ENCODE peak calls at places on chromosomes 7 and 10, in four cellular contexts. B is hepatocyte, O is endothelial cell of umbilical vein, D is GM23338. Q is an unnamed sample. For H4K20me1, the result is how much of the 10 kb centered on the place peaks cover.

GRCh38 chr10:102627446-102628293 is 16.6 kb upstream of the TRIM8 start:
- DNase-seq in D (peak), B (peak), O (peak), Q (peak)

GRCh38 chr7:39238209-39238869 is 260.6 kb downstream of the POU6F2 start:
- DNase-seq in D (no peak), O (no peak), B (no peak), Q (no peak)

GRCh38 chr10:73225518-73225917 is 21.5 kb downstream of the DNAJC9 start:
- DNase-seq in B (no peak), O (no peak), D (no peak), Q (peak)

GRCh38 chr10:30493609-30494530 is 59.9 kb downstream of the MAP3K8 start:
- DNase-seq in B (no peak), O (no peak), D (no peak), Q (peak)

GRCh38 chr10:90925078-90926029 is 4.5 kb upstream of the ANKRD1 start:
- DNase-seq in D (peak), O (no peak), B (no peak), Q (no peak)

GRCh38 chr7:69879989-69880388 is 281.7 kb downstream of the AUTS2 start:
- DNase-seq in D (no peak), O (no peak), B (no peak), Q (no peak)

GRCh38 chr10:33249137-33249536 is 85.3 kb downstream of the NRP1 start:
- DNase-seq in D (no peak), B (no peak), O (no peak), Q (no peak)

GRCh38 chr10:12264204-12264908 is 68.4 kb downstream of the CDC123 start:
- DNase-seq in B (peak), D (peak), O (peak), Q (peak)

GRCh38 chr7:64655811-64656210 is 10.1 kb upstream of the ZNF107 start:
- DNase-seq in O (no peak), B (no peak), D (no peak), Q (no peak)

GRCh38 chr7:82241371-82241770 is 202.2 kb downstream of the CACNA2D1 start:
- DNase-seq in B (no peak), D (no peak), O (no peak), Q (no peak)

GRCh38 chr10:100998183-100998990 is 1.2 kb upstream of the LZTS2 start:
- DNase-seq in O (peak), B (peak), D (peak), Q (peak)

GRCh38 chr10:60878224-60878623 is 65.8 kb downstream of the RHOBTB1 start:
- DNase-seq in B (no peak), D (no peak), O (no peak), Q (peak)

GRCh38 chr7:148916186-148916585 is 32.1 kb upstream of the EZH2 start:
- DNase-seq in O (no peak), B (no peak), D (no peak), Q (no peak)

GRCh38 chr7:151899513-151900360 is 22.8 kb upstream of the PRKAG2 start:
- DNase-seq in B (peak), D (no peak), O (no peak), Q (no peak)

GRCh38 chr7:26664735-26665420 is 199.5 kb downstream of the SKAP2 start:
- DNase-seq in D (no peak), B (peak), O (peak), Q (peak)

GRCh38 chr10:70191906-70192305 is 21.6 kb upstream of the SAR1A start:
- DNase-seq in O (no peak), B (no peak), D (no peak), Q (peak)

GRCh38 chr7:68121655-68122054 is 1125.0 kb downstream of the TYW1 start:
- DNase-seq in O (no peak), D (no peak), B (no peak), Q (no peak)

GRCh38 chr7:100367251-100367620 is 6.1 kb upstream of the PILRA start:
- DNase-seq in D (no peak), B (no peak), O (no peak), Q (no peak)

GRCh38 chr10:120685136-120685535 is 166.0 kb upstream of the WDR11 start:
- DNase-seq in D (no peak), B (no peak), O (no peak), Q (no peak)

GRCh38 chr10:11598749-11599396 is 12.6 kb downstream of the USP6NL start:
- DNase-seq in O (no peak), B (no peak), D (no peak), Q (no peak)

GRCh38 chr10:102554531-102554930 is 50.8 kb downstream of the SUFU start:
- DNase-seq in O (no peak), D (no peak), B (no peak), Q (no peak)

GRCh38 chr10:123331438-123331837 is 177.2 kb downstream of the BUB3 start:
- DNase-seq in D (no peak), B (peak), O (no peak), Q (peak)

GRCh38 chr10:114520453-114520852 is 116.2 kb upstream of the AFAP1L2 start:
- DNase-seq in B (peak), O (peak), D (no peak), Q (peak)

GRCh38 chr7:30977896-30978564 is 14.3 kb downstream of the GHRHR start:
- DNase-seq in B (peak), D (peak), O (peak), Q (peak)

GRCh38 chr7:112665709-112666108 is 124.5 kb downstream of the TMEM168 start:
- DNase-seq in D (peak), O (no peak), B (peak), Q (no peak)

GRCh38 chr7:111532625-111533024 is 29.7 kb downstream of the IMMP2L start:
- DNase-seq in D (no peak), O (no peak), B (no peak), Q (no peak)

GRCh38 chr7:28069788-28070187 is 110.8 kb downstream of the JAZF1 start:
- DNase-seq in D (no peak), O (no peak), B (peak), Q (no peak)

GRCh38 chr10:91210435-91210834 is 10.0 kb upstream of the PCGF5 start:
- DNase-seq in O (no peak), B (peak), D (no peak), Q (no peak)

GRCh38 chr10:59839576-59839975 is 66.8 kb downstream of the CCDC6 start:
- DNase-seq in B (no peak), D (no peak), O (no peak), Q (peak)

GRCh38 chr7:35680403-35681013 is 14.4 kb downstream of the HERPUD2 start:
- DNase-seq in O (no peak), B (no peak), D (no peak), Q (no peak)

GRCh38 chr10:22832198-22832597 is 95.7 kb upstream of the ARMC3 start:
- DNase-seq in B (no peak), O (no peak), D (no peak), Q (no peak)

GRCh38 chr10:71845410-71846406 is 5.3 kb downstream of the PSAP start:
- DNase-seq in D (no peak), B (no peak), O (no peak), Q (no peak)

GRCh38 chr7:155580367-155580766 is 34.0 kb upstream of the CNPY1 start:
- DNase-seq in B (no peak), O (no peak), D (no peak), Q (no peak)

GRCh38 chr7:132516042-132516840 is 60.0 kb downstream of the PLXNA4 start:
- DNase-seq in D (no peak), B (peak), O (peak), Q (peak)

GRCh38 chr10:88045116-88045515 is 181.7 kb downstream of the PTEN start:
- DNase-seq in D (no peak), B (no peak), O (no peak), Q (no peak)
- H3K27ac ChIP-seq in D (no peak), B (no peak), O (no peak), Q (no peak)

DNA sequence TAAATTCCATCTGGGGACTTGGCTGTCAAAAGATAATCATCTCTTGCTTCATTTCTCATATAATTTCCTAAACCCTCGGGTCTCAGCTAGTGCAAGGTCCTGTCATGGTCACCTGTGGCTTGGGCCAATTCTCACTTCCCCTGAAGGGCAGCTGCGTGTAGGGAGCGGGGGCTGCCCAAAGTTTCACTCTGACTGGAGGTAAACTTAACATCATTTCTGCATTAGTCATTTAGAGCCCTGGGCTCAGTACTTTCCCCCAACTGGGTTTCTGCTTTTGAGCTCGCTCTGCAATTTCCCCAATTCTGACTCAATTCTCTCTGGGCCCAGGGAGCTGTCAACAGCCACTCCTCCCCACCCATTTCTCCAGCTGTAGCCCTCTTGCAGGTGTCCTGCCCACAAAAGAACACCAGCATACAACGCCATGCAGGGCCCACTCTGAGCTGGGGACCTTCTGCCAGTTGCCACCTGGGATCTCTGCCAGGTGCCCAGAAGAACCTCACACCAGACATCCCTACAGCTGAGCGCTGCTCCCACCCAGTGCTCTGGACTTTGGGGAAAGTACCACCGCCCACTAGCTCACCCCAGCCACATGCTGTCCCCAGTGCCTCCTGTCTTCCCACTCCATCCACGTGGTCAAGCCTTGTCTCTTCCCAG is 37.9 kb downstream of the VOPP1 start:
- DNase-seq in B (no peak), O (no peak), D (no peak), Q (peak)
- H4K20me1 ChIP-seq in B (under half), O (under half), D (under half), Q (under half)

GRCh38 chr7:6092953-6093354 is 61.8 kb downstream of the ANKRD61 start:
- DNase-seq in B (no peak), O (no peak), D (no peak), Q (no peak)

GRCh38 chr7:6093375-6093774 is 62.2 kb downstream of the ANKRD61 start:
- DNase-seq in B (no peak), D (no peak), O (no peak), Q (no peak)

GRCh38 chr7:6090738-6091505 is 59.7 kb downstream of the ANKRD61 start:
- DNase-seq in B (no peak), O (no peak), D (no peak), Q (no peak)

GRCh38 chr7:6096581-6096980 is 65.4 kb downstream of the ANKRD61 start:
- DNase-seq in O (no peak), B (no peak), D (no peak), Q (no peak)
- TF ChIP-seq EZH2 in O (no peak), B (no peak), D (no peak), Q (no peak)

DNA sequence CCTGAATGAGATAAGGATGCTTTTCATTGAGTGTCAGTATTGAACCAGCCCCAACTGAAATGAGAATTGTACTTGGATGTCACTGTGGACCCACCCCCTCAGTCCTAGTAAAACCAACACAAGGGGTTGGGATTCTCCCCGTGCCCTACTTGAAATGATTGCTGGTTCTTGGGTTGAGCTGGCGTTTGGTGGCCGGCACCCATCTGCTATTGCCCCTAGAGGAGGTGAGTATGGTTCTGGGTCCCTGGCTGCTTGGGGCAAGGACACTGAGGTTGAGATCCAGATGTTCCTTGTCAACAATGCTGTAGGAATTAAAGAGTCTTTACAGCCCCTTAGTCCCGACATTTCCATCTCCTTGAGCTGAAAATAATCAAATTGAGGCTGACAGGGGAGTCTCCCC is 170.0 kb upstream of the ZNF32 start:
- DNase-seq in D (no peak), B (no peak), O (no peak), Q (no peak)
- H3K27ac ChIP-seq in D (no peak), B (no peak), O (no peak), Q (no peak)

GRCh38 chr7:139782932-139783331 is 5.1 kb upstream of the HIPK2 start:
- DNase-seq in O (no peak), B (no peak), D (no peak), Q (no peak)
- H4K20me1 ChIP-seq in O (under half), B (under half), D (under half), Q (under half)

GRCh38 chr10:97771913-97772823 is at the start of gene SFRP5:
- DNase-seq in O (no peak), D (peak), B (no peak), Q (no peak)
- TF ChIP-seq EZH2 in O (no peak), D (peak), B (no peak), Q (no peak)